ENCODE peak calls at places on chromosomes 2 and 18, in nine cellular contexts. K, E, U, X, C, I, Q, L and Y are unnamed samples.
A peak's percentile ranks its signal among the peaks of the same experiment; 100 is the strongest.

GRCh38 chr18:3304832-3305231 is 42.9 kb downstream of the MYL12B start:
- DNase-seq in L (no peak), E (no peak), Q (no peak), K (no peak), U (no peak), C (no peak), X (peak; percentile 13), I (no peak), Y (no peak)

GRCh38 chr2:38125830-38126229 is 49.9 kb upstream of the CYP1B1 start:
- DNase-seq in I (no peak), Q (no peak), C (no peak), K (no peak), X (peak; percentile 58), U (no peak), L (no peak), E (no peak), Y (no peak)

GRCh38 chr18:79488311-79489047 is 92.7 kb downstream of the NFATC1 start:
- DNase-seq in K (no peak), C (no peak), L (no peak), I (no peak), E (peak; percentile 7), Q (peak; percentile 38), X (no peak), U (no peak), Y (no peak)

GRCh38 chr2:180599804-180600203 is 380.6 kb upstream of the UBE2E3 start:
- DNase-seq in C (no peak), K (no peak), U (no peak), Q (no peak), I (no peak), E (no peak), L (no peak), X (no peak), Y (no peak)

GRCh38 chr2:233165895-233166661 is 85.4 kb upstream of the ATG16L1 start:
- DNase-seq in E (no peak), C (peak; percentile 25), X (no peak), I (peak; percentile 31), L (peak; percentile 71), K (no peak), Q (no peak), U (no peak), Y (no peak)

GRCh38 chr2:232649033-232649432 is 15.6 kb downstream of the EFHD1 start:
- DNase-seq in E (no peak), X (no peak), C (no peak), K (no peak), L (no peak), Q (no peak), I (no peak), U (no peak), Y (no peak)

GRCh38 chr2:105595536-105595935 is 149.2 kb upstream of the NCK2 start:
- DNase-seq in L (no peak), E (no peak), C (no peak), X (no peak), Q (no peak), K (no peak), I (peak; percentile 79), U (no peak), Y (no peak)

GRCh38 chr2:64212346-64212745 is 68.1 kb upstream of the PELI1 start:
- DNase-seq in C (no peak), K (no peak), U (peak; percentile 66), E (no peak), I (peak; percentile 91), Q (no peak), X (peak; percentile 62), L (no peak), Y (peak; percentile 74)

GRCh38 chr2:164464376-164464775 is 156.9 kb downstream of the GRB14 start:
- DNase-seq in K (no peak), X (no peak), U (no peak), L (no peak), I (no peak), E (no peak), C (no peak), Q (no peak), Y (no peak)

GRCh38 chr2:219509780-219510511 is 4.3 kb upstream of the ASIC4 start:
- DNase-seq in K (peak; percentile 33), L (peak; percentile 81), U (peak; percentile 81), Q (no peak), I (peak; percentile 57), C (peak; percentile 63), X (peak; percentile 82), E (peak; percentile 66), Y (no peak)

GRCh38 chr2:180456811-180457210 is 449.7 kb upstream of the CWC22 start:
- DNase-seq in C (no peak), X (no peak), Q (no peak), E (no peak), K (no peak), U (no peak), I (no peak), L (no peak), Y (no peak)

GRCh38 chr2:5077479-5078089 is 614.6 kb upstream of the SOX11 start:
- DNase-seq in U (peak; percentile 1), K (no peak), I (peak; percentile 13), X (peak; percentile 1), Q (no peak), E (no peak), C (no peak), L (no peak), Y (no peak)

GRCh38 chr18:3177902-3178687 is 41.7 kb downstream of the MYOM1 start:
- DNase-seq in Q (no peak), E (no peak), C (peak; percentile 69), K (no peak), I (no peak), L (peak; percentile 80), X (no peak), U (no peak), Y (no peak)

GRCh38 chr2:116733699-116734098 is 1080.8 kb upstream of the DDX18 start:
- DNase-seq in U (no peak), K (no peak), L (no peak), Q (no peak), C (no peak), E (no peak), I (peak; percentile 4), X (no peak), Y (no peak)

GRCh38 chr18:1020731-1021344 is 116.2 kb downstream of the ADCYAP1 start:
- DNase-seq in L (no peak), I (no peak), C (no peak), U (no peak), E (no peak), K (no peak), X (no peak), Q (no peak), Y (no peak)

GRCh38 chr2:132757676-132758075 is 87.7 kb upstream of the LYPD1 start:
- DNase-seq in I (no peak), U (no peak), Q (no peak), K (no peak), E (no peak), L (no peak), X (no peak), C (no peak), Y (no peak)
- H3K4me3 ChIP-seq in I (no peak overlapping the region), U (no peak overlapping the region), Q (no peak overlapping the region), K (no peak overlapping the region), E (no peak overlapping the region), L (no peak overlapping the region), X (no peak overlapping the region), C (no peak overlapping the region), Y (no peak overlapping the region)

GRCh38 chr2:175323162-175323561 is 141.7 kb upstream of the ATP5MC3 start:
- DNase-seq in Q (no peak), I (no peak), E (no peak), L (no peak), C (no peak), K (no peak), X (no peak), U (no peak), Y (peak; percentile 68)
- H3K4me3 ChIP-seq in Q (no peak overlapping the region), I (no peak overlapping the region), E (no peak overlapping the region), L (no peak overlapping the region), C (no peak overlapping the region), K (no peak overlapping the region), X (no peak overlapping the region), U (no peak overlapping the region), Y (no peak overlapping the region)

DNA sequence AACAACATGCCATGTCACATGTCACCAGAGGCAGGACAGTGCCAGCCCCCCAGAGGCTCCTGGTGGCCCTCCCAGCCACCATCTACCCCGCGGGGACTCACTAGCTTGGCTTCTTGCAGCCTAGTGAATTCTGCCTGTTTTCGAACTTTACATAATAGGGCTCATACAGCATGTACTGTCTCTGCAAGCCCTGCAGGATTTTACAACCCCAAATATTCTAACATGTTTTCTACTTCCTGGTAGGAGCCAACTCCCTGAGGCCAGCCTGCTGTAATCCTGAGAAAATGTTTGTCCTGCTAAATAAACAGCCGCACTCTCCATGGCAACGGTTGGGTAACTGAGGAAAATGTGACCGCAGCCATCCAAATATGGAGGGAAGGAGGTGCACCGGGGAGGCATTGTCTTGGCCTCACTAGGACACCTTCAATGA is 2.7 kb downstream of the PER2 start:
- DNase-seq in U (peak; percentile 98), I (peak; percentile 98), Q (peak; percentile 90), C (peak; percentile 60), K (peak; percentile 94), E (peak; percentile 64), X (peak; percentile 95), L (peak; percentile 96), Y (no peak)
- H3K4me3 ChIP-seq in U (peak overlapping the region; percentile 63), I (peak overlapping the region; percentile 93), Q (no peak overlapping the region), C (no peak overlapping the region), K (no peak overlapping the region), E (no peak overlapping the region), X (peak overlapping the region; percentile 41), L (no peak overlapping the region), Y (no peak overlapping the region)

DNA sequence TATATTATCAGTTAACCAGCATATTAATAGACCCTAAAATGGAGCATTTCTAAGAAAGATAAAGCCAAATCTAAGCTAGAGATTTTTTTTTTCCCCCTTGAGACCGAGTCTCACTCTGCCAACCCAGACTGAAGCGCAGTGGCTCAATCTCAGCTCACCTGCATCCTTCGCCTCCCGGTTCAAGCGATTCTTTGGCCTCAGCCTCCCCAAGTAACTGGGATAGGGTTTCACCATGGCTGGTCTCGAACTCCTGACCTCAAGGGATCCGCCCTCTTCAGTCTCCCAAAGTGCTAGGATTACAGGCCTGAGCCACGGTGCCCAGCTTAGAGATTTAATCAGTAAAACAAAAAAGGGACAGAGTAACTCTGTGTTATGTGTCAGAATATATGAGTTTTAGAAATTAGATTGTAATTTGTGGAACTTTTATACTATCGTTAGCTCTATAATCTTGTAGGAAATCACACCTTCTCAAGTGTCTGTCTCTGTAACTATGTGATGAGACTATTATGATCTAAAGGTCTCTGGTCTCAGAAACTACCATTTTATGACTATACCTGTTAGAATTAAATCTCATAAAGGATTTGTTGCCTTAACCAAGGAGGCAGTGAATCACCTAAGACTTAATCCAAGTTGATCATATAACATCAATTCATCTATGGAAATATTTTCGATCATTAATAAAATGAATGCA is 34.0 kb downstream of the YWHAQ start:
- DNase-seq in K (no peak), Q (no peak), I (no peak), X (no peak), U (no peak), C (no peak), L (no peak), E (no peak), Y (no peak)
- H3K4me3 ChIP-seq in K (no peak overlapping the region), Q (no peak overlapping the region), I (no peak overlapping the region), X (no peak overlapping the region), U (no peak overlapping the region), C (no peak overlapping the region), L (no peak overlapping the region), E (no peak overlapping the region), Y (no peak overlapping the region)

GRCh38 chr18:31321719-31322118 is 3.8 kb downstream of the DSG1 start:
- DNase-seq in C (no peak), L (no peak), X (no peak), U (no peak), E (no peak), K (no peak), Q (no peak), I (no peak), Y (no peak)
- H3K4me3 ChIP-seq in C (no peak overlapping the region), L (no peak overlapping the region), X (no peak overlapping the region), U (no peak overlapping the region), E (no peak overlapping the region), K (no peak overlapping the region), Q (no peak overlapping the region), I (no peak overlapping the region), Y (no peak overlapping the region)

GRCh38 chr2:10029875-10030223 is 13.5 kb upstream of the KLF11 start:
- DNase-seq in I (no peak), Q (no peak), U (no peak), K (no peak), X (no peak), C (no peak), L (no peak), E (no peak), Y (no peak)
- H3K4me3 ChIP-seq in I (no peak overlapping the region), Q (no peak overlapping the region), U (no peak overlapping the region), K (no peak overlapping the region), X (no peak overlapping the region), C (no peak overlapping the region), L (no peak overlapping the region), E (no peak overlapping the region), Y (no peak overlapping the region)